ENCODE peak calls at places on chromosomes 11 and 22, in seven cellular contexts. One of them, this sample, is unnamed.
A peak's percentile ranks its signal among the peaks of the same experiment; 100 is the strongest.

GRCh38 chr11:73659961-73660360 is 13.6 kb downstream of the PLEKHB1 start:
- DNase-seq in T-helper 2 cell: no peak
- DNase-seq in activated CD8-positive, alpha-beta memory T cell treated with anti-CD3 and anti-CD28 coated beads for 1 hour: no peak
- DNase-seq in MCF 10A: no peak
- DNase-seq in stimulated activated CD8-positive, alpha-beta memory T cell treated with anti-CD3 and anti-CD28 coated beads, Interleukin-4, amount 100 ng/mL, for 4 hours: no peak
- DNase-seq in ACHN: no peak
- DNase-seq in AG10803: no peak
- DNase-seq in this sample: no peak

GRCh38 chr11:30016588-30017363 is at the start of gene KCNA4:
- DNase-seq in T-helper 2 cell: no peak
- DNase-seq in activated CD8-positive, alpha-beta memory T cell treated with anti-CD3 and anti-CD28 coated beads for 1 hour: no peak
- DNase-seq in MCF 10A: no peak
- DNase-seq in stimulated activated CD8-positive, alpha-beta memory T cell treated with anti-CD3 and anti-CD28 coated beads, Interleukin-4, amount 100 ng/mL, for 4 hours: no peak
- DNase-seq in ACHN: no peak
- DNase-seq in AG10803: peak; percentile 0
- DNase-seq in this sample: no peak

GRCh38 chr11:11972148-11972547 is 36.3 kb downstream of the DKK3 start:
- DNase-seq in T-helper 2 cell: no peak
- DNase-seq in activated CD8-positive, alpha-beta memory T cell treated with anti-CD3 and anti-CD28 coated beads for 1 hour: no peak
- DNase-seq in MCF 10A: no peak
- DNase-seq in stimulated activated CD8-positive, alpha-beta memory T cell treated with anti-CD3 and anti-CD28 coated beads, Interleukin-4, amount 100 ng/mL, for 4 hours: no peak
- DNase-seq in ACHN: no peak
- DNase-seq in AG10803: no peak
- DNase-seq in this sample: no peak

GRCh38 chr22:30572210-30572609 is 2.3 kb downstream of the GAL3ST1 start:
- DNase-seq in T-helper 2 cell: no peak
- DNase-seq in activated CD8-positive, alpha-beta memory T cell treated with anti-CD3 and anti-CD28 coated beads for 1 hour: no peak
- DNase-seq in MCF 10A: no peak
- DNase-seq in stimulated activated CD8-positive, alpha-beta memory T cell treated with anti-CD3 and anti-CD28 coated beads, Interleukin-4, amount 100 ng/mL, for 4 hours: no peak
- DNase-seq in ACHN: no peak
- DNase-seq in AG10803: no peak
- DNase-seq in this sample: no peak

GRCh38 chr11:690738-691633 is 4.0 kb downstream of the DEAF1 start:
- DNase-seq in T-helper 2 cell: no peak
- DNase-seq in activated CD8-positive, alpha-beta memory T cell treated with anti-CD3 and anti-CD28 coated beads for 1 hour: no peak
- DNase-seq in MCF 10A: no peak
- DNase-seq in stimulated activated CD8-positive, alpha-beta memory T cell treated with anti-CD3 and anti-CD28 coated beads, Interleukin-4, amount 100 ng/mL, for 4 hours: no peak
- DNase-seq in ACHN: no peak
- DNase-seq in AG10803: no peak
- DNase-seq in this sample: no peak

GRCh38 chr11:41612415-41612814 is 153.0 kb upstream of the LRRC4C start:
- DNase-seq in T-helper 2 cell: no peak
- DNase-seq in activated CD8-positive, alpha-beta memory T cell treated with anti-CD3 and anti-CD28 coated beads for 1 hour: no peak
- DNase-seq in MCF 10A: peak; percentile 9
- DNase-seq in stimulated activated CD8-positive, alpha-beta memory T cell treated with anti-CD3 and anti-CD28 coated beads, Interleukin-4, amount 100 ng/mL, for 4 hours: no peak
- DNase-seq in ACHN: peak; percentile 18
- DNase-seq in AG10803: peak; percentile 8
- DNase-seq in this sample: no peak

GRCh38 chr11:35649984-35650383 is 12.6 kb upstream of the TRIM44 start:
- DNase-seq in T-helper 2 cell: no peak
- DNase-seq in activated CD8-positive, alpha-beta memory T cell treated with anti-CD3 and anti-CD28 coated beads for 1 hour: no peak
- DNase-seq in MCF 10A: no peak
- DNase-seq in stimulated activated CD8-positive, alpha-beta memory T cell treated with anti-CD3 and anti-CD28 coated beads, Interleukin-4, amount 100 ng/mL, for 4 hours: no peak
- DNase-seq in ACHN: no peak
- DNase-seq in AG10803: peak; percentile 30
- DNase-seq in this sample: no peak

GRCh38 chr11:57798905-57799559 is 37.4 kb downstream of the CTNND1 start:
- DNase-seq in T-helper 2 cell: no peak
- DNase-seq in activated CD8-positive, alpha-beta memory T cell treated with anti-CD3 and anti-CD28 coated beads for 1 hour: no peak
- DNase-seq in MCF 10A: peak; percentile 87
- DNase-seq in stimulated activated CD8-positive, alpha-beta memory T cell treated with anti-CD3 and anti-CD28 coated beads, Interleukin-4, amount 100 ng/mL, for 4 hours: no peak
- DNase-seq in ACHN: no peak
- DNase-seq in AG10803: peak; percentile 91
- DNase-seq in this sample: no peak

GRCh38 chr22:26483439-26484359 is at the start of the genes HPS4 and SRRD:
- DNase-seq in T-helper 2 cell: peak; percentile 85
- DNase-seq in activated CD8-positive, alpha-beta memory T cell treated with anti-CD3 and anti-CD28 coated beads for 1 hour: peak; percentile 90
- DNase-seq in MCF 10A: peak; percentile 88
- DNase-seq in stimulated activated CD8-positive, alpha-beta memory T cell treated with anti-CD3 and anti-CD28 coated beads, Interleukin-4, amount 100 ng/mL, for 4 hours: peak; percentile 83
- DNase-seq in ACHN: peak; percentile 92
- DNase-seq in AG10803: peak; percentile 89
- DNase-seq in this sample: peak; percentile 90

GRCh38 chr22:25406510-25407210 is 157.8 kb upstream of the GRK3 start:
- DNase-seq in T-helper 2 cell: no peak
- DNase-seq in activated CD8-positive, alpha-beta memory T cell treated with anti-CD3 and anti-CD28 coated beads for 1 hour: no peak
- DNase-seq in MCF 10A: no peak
- DNase-seq in stimulated activated CD8-positive, alpha-beta memory T cell treated with anti-CD3 and anti-CD28 coated beads, Interleukin-4, amount 100 ng/mL, for 4 hours: no peak
- DNase-seq in ACHN: no peak
- DNase-seq in AG10803: no peak
- DNase-seq in this sample: no peak

GRCh38 chr11:121886956-121887355 is 229.1 kb downstream of the BLID start:
- DNase-seq in T-helper 2 cell: no peak
- DNase-seq in activated CD8-positive, alpha-beta memory T cell treated with anti-CD3 and anti-CD28 coated beads for 1 hour: no peak
- DNase-seq in MCF 10A: no peak
- DNase-seq in stimulated activated CD8-positive, alpha-beta memory T cell treated with anti-CD3 and anti-CD28 coated beads, Interleukin-4, amount 100 ng/mL, for 4 hours: no peak
- DNase-seq in ACHN: no peak
- DNase-seq in AG10803: no peak
- DNase-seq in this sample: no peak

GRCh38 chr11:34653851-34654490 is 33.1 kb downstream of the EHF start:
- DNase-seq in T-helper 2 cell: no peak
- DNase-seq in activated CD8-positive, alpha-beta memory T cell treated with anti-CD3 and anti-CD28 coated beads for 1 hour: no peak
- DNase-seq in MCF 10A: peak; percentile 98
- DNase-seq in stimulated activated CD8-positive, alpha-beta memory T cell treated with anti-CD3 and anti-CD28 coated beads, Interleukin-4, amount 100 ng/mL, for 4 hours: no peak
- DNase-seq in ACHN: peak; percentile 82
- DNase-seq in AG10803: peak; percentile 94
- DNase-seq in this sample: no peak

GRCh38 chr22:30565341-30565740 is 9.1 kb downstream of the GAL3ST1 start:
- DNase-seq in T-helper 2 cell: no peak
- DNase-seq in activated CD8-positive, alpha-beta memory T cell treated with anti-CD3 and anti-CD28 coated beads for 1 hour: no peak
- DNase-seq in MCF 10A: no peak
- DNase-seq in stimulated activated CD8-positive, alpha-beta memory T cell treated with anti-CD3 and anti-CD28 coated beads, Interleukin-4, amount 100 ng/mL, for 4 hours: no peak
- DNase-seq in ACHN: peak; percentile 35
- DNase-seq in AG10803: peak; percentile 35
- DNase-seq in this sample: no peak

GRCh38 chr11:85756401-85757200 is 54.3 kb downstream of the SYTL2 start:
- DNase-seq in T-helper 2 cell: no peak
- DNase-seq in activated CD8-positive, alpha-beta memory T cell treated with anti-CD3 and anti-CD28 coated beads for 1 hour: no peak
- DNase-seq in MCF 10A: no peak
- DNase-seq in stimulated activated CD8-positive, alpha-beta memory T cell treated with anti-CD3 and anti-CD28 coated beads, Interleukin-4, amount 100 ng/mL, for 4 hours: peak; percentile 35
- DNase-seq in ACHN: no peak
- DNase-seq in AG10803: no peak
- DNase-seq in this sample: no peak

GRCh38 chr11:44805596-44805995 is 78.8 kb downstream of the TSPAN18 start:
- DNase-seq in T-helper 2 cell: no peak
- DNase-seq in activated CD8-positive, alpha-beta memory T cell treated with anti-CD3 and anti-CD28 coated beads for 1 hour: no peak
- DNase-seq in MCF 10A: no peak
- DNase-seq in stimulated activated CD8-positive, alpha-beta memory T cell treated with anti-CD3 and anti-CD28 coated beads, Interleukin-4, amount 100 ng/mL, for 4 hours: no peak
- DNase-seq in ACHN: peak; percentile 15
- DNase-seq in AG10803: peak; percentile 63
- DNase-seq in this sample: no peak

GRCh38 chr22:42305967-42306366 is 35.5 kb upstream of the TCF20 start:
- DNase-seq in T-helper 2 cell: no peak
- DNase-seq in activated CD8-positive, alpha-beta memory T cell treated with anti-CD3 and anti-CD28 coated beads for 1 hour: no peak
- DNase-seq in MCF 10A: no peak
- DNase-seq in stimulated activated CD8-positive, alpha-beta memory T cell treated with anti-CD3 and anti-CD28 coated beads, Interleukin-4, amount 100 ng/mL, for 4 hours: no peak
- DNase-seq in ACHN: no peak
- DNase-seq in AG10803: no peak
- DNase-seq in this sample: no peak

GRCh38 chr22:37313376-37314314 is 31.3 kb downstream of the CYTH4 start:
- DNase-seq in T-helper 2 cell: no peak
- DNase-seq in activated CD8-positive, alpha-beta memory T cell treated with anti-CD3 and anti-CD28 coated beads for 1 hour: no peak
- DNase-seq in MCF 10A: peak; percentile 36
- DNase-seq in stimulated activated CD8-positive, alpha-beta memory T cell treated with anti-CD3 and anti-CD28 coated beads, Interleukin-4, amount 100 ng/mL, for 4 hours: no peak
- DNase-seq in ACHN: no peak
- DNase-seq in AG10803: peak; percentile 19
- DNase-seq in this sample: no peak

GRCh38 chr11:35962373-35963138 is 18.7 kb downstream of the LDLRAD3 start:
- DNase-seq in T-helper 2 cell: no peak
- DNase-seq in activated CD8-positive, alpha-beta memory T cell treated with anti-CD3 and anti-CD28 coated beads for 1 hour: no peak
- DNase-seq in MCF 10A: no peak
- DNase-seq in stimulated activated CD8-positive, alpha-beta memory T cell treated with anti-CD3 and anti-CD28 coated beads, Interleukin-4, amount 100 ng/mL, for 4 hours: no peak
- DNase-seq in ACHN: no peak
- DNase-seq in AG10803: no peak
- DNase-seq in this sample: no peak

GRCh38 chr11:86984701-86985100 is 29.5 kb upstream of the FZD4 start:
- DNase-seq in T-helper 2 cell: no peak
- DNase-seq in activated CD8-positive, alpha-beta memory T cell treated with anti-CD3 and anti-CD28 coated beads for 1 hour: no peak
- DNase-seq in MCF 10A: no peak
- DNase-seq in stimulated activated CD8-positive, alpha-beta memory T cell treated with anti-CD3 and anti-CD28 coated beads, Interleukin-4, amount 100 ng/mL, for 4 hours: no peak
- DNase-seq in ACHN: no peak
- DNase-seq in AG10803: no peak
- DNase-seq in this sample: no peak

GRCh38 chr22:25156736-25157135 is 42.9 kb upstream of the CRYBB3 start:
- DNase-seq in T-helper 2 cell: no peak
- DNase-seq in activated CD8-positive, alpha-beta memory T cell treated with anti-CD3 and anti-CD28 coated beads for 1 hour: no peak
- DNase-seq in MCF 10A: no peak
- DNase-seq in stimulated activated CD8-positive, alpha-beta memory T cell treated with anti-CD3 and anti-CD28 coated beads, Interleukin-4, amount 100 ng/mL, for 4 hours: no peak
- DNase-seq in ACHN: no peak
- DNase-seq in AG10803: no peak
- DNase-seq in this sample: no peak

GRCh38 chr11:110497204-110497987 is 67.6 kb downstream of the FDX1 start:
- DNase-seq in T-helper 2 cell: no peak
- DNase-seq in activated CD8-positive, alpha-beta memory T cell treated with anti-CD3 and anti-CD28 coated beads for 1 hour: no peak
- DNase-seq in MCF 10A: peak; percentile 58
- DNase-seq in stimulated activated CD8-positive, alpha-beta memory T cell treated with anti-CD3 and anti-CD28 coated beads, Interleukin-4, amount 100 ng/mL, for 4 hours: no peak
- DNase-seq in ACHN: no peak
- DNase-seq in AG10803: no peak
- DNase-seq in this sample: no peak

GRCh38 chr11:128845334-128845780 is 21.7 kb downstream of the KCNJ1 start:
- DNase-seq in T-helper 2 cell: no peak
- DNase-seq in activated CD8-positive, alpha-beta memory T cell treated with anti-CD3 and anti-CD28 coated beads for 1 hour: no peak
- DNase-seq in MCF 10A: no peak
- DNase-seq in stimulated activated CD8-positive, alpha-beta memory T cell treated with anti-CD3 and anti-CD28 coated beads, Interleukin-4, amount 100 ng/mL, for 4 hours: no peak
- DNase-seq in ACHN: no peak
- DNase-seq in AG10803: no peak
- DNase-seq in this sample: no peak

GRCh38 chr11:103892603-103893002 is 143.8 kb upstream of the DDI1 start:
- DNase-seq in T-helper 2 cell: no peak
- DNase-seq in activated CD8-positive, alpha-beta memory T cell treated with anti-CD3 and anti-CD28 coated beads for 1 hour: no peak
- DNase-seq in MCF 10A: peak; percentile 54
- DNase-seq in stimulated activated CD8-positive, alpha-beta memory T cell treated with anti-CD3 and anti-CD28 coated beads, Interleukin-4, amount 100 ng/mL, for 4 hours: no peak
- DNase-seq in ACHN: peak; percentile 26
- DNase-seq in AG10803: peak; percentile 53
- DNase-seq in this sample: no peak